ENCODE peak calls at places on chromosomes 12 and 14, in four cellular contexts. G, J, U and S are unnamed samples.

GRCh38 chr14:24817638-24818053 is 183.7 kb upstream of the GZMB start:
- DNase-seq in G (peak; percentile 52), J (no peak), U (no peak), S (no peak)

GRCh38 chr12:94157891-94158495 is 9.6 kb downstream of the PLXNC1 start:
- DNase-seq in G (no peak), J (no peak), U (peak; percentile 59), S (no peak)

GRCh38 chr12:9906888-9907287 is 25.3 kb downstream of the CLEC2A start:
- DNase-seq in G (no peak), J (no peak), U (no peak), S (no peak)

GRCh38 chr14:91243098-91243483 is 1.4 kb downstream of the GPR68 start:
- DNase-seq in G (no peak), J (no peak), U (no peak), S (no peak)

GRCh38 chr14:59419383-59419782 is 45.8 kb downstream of the GPR135 start:
- DNase-seq in G (no peak), J (no peak), U (no peak), S (no peak)

GRCh38 chr14:51507556-51508511 is 143.9 kb upstream of the FRMD6 start:
- DNase-seq in G (peak; percentile 28), J (no peak), U (no peak), S (no peak)

GRCh38 chr12:113207621-113208040 is 13.6 kb upstream of the TPCN1 start:
- DNase-seq in G (no peak), J (no peak), U (no peak), S (no peak)

GRCh38 chr14:50399251-50400032 is 2.8 kb upstream of the CDKL1 start:
- DNase-seq in G (peak; percentile 39), J (peak; percentile 22), U (no peak), S (no peak)

GRCh38 chr12:585062-586061 is 77.9 kb downstream of the NINJ2 start:
- DNase-seq in G (no peak), J (no peak), U (no peak), S (no peak)

GRCh38 chr14:68791078-68791983 is 1.5 kb downstream of the ZFP36L1 start:
- DNase-seq in G (no peak), J (no peak), U (no peak), S (no peak)

GRCh38 chr14:64095620-64096019 is 198.6 kb downstream of the ESR2 start:
- DNase-seq in G (peak; percentile 52), J (no peak), U (no peak), S (no peak)

GRCh38 chr14:89237923-89238529 is 179.0 kb downstream of the FOXN3 start:
- DNase-seq in G (peak; percentile 19), J (no peak), U (no peak), S (no peak)

GRCh38 chr12:108375986-108376663 is 37.0 kb upstream of the CMKLR1 start:
- DNase-seq in G (no peak), J (no peak), U (no peak), S (no peak)

GRCh38 chr14:51821822-51822221 is 38.6 kb upstream of the GNG2 start:
- DNase-seq in G (peak; percentile 77), J (no peak), U (no peak), S (no peak)

GRCh38 chr12:76879710-76880025 is 849 bp upstream of the CSRP2 start:
- DNase-seq in G (no peak), J (no peak), U (no peak), S (no peak)

GRCh38 chr12:49662998-49663843 is 39.9 kb downstream of the PRPF40B start:
- DNase-seq in G (peak; percentile 86), J (no peak), U (peak; percentile 75), S (peak; percentile 89)

GRCh38 chr14:104652386-104652785 is 37.0 kb upstream of the INF2 start:
- DNase-seq in G (no peak), J (no peak), U (no peak), S (no peak)

GRCh38 chr12:121637231-121637914 is 11.0 kb downstream of the ORAI1 start:
- DNase-seq in G (no peak), J (no peak), U (no peak), S (no peak)

GRCh38 chr12:45660330-45660729 is 69.2 kb upstream of the ARID2 start:
- DNase-seq in G (peak; percentile 79), J (no peak), U (no peak), S (no peak)

GRCh38 chr12:85468356-85469157 is 188.5 kb downstream of the ALX1 start:
- DNase-seq in G (peak; percentile 68), J (peak; percentile 28), U (peak; percentile 23), S (peak; percentile 14)

GRCh38 chr12:68572650-68573049 is 38.0 kb upstream of the RAP1B start:
- DNase-seq in G (peak; percentile 24), J (no peak), U (no peak), S (no peak)

GRCh38 chr12:91381309-91381804 is 198.7 kb upstream of the DCN start:
- DNase-seq in G (peak; percentile 86), J (no peak), U (peak; percentile 20), S (no peak)

GRCh38 chr12:126093911-126094310 is 1028.7 kb downstream of the AACS start:
- DNase-seq in G (no peak), J (no peak), U (no peak), S (peak; percentile 31)

DNA sequence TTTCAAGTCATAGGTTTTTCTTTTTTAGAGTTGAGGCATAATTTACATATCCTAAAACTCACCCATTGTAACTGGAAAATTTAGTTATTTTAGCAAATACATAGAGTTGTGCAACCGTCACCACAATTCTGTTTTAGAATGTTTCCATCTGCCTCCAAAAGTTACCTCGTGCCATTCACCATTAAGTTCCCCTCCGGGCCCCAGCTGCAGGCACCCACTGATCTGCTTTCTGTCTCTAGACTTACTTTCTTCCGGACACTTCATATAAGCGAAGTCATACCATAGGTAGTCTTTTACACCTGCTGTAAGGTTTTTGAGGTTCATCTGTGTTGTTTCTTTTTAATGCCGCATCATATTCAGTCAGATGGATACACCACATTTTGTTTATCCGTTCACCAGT is 28.7 kb downstream of the PPP2R5C start:
- DNase-seq in G (no peak), J (no peak), U (no peak), S (no peak)
- TF ChIP-seq ELK1 in G (no peak), J (no peak), U (no peak), S (no peak)

DNA sequence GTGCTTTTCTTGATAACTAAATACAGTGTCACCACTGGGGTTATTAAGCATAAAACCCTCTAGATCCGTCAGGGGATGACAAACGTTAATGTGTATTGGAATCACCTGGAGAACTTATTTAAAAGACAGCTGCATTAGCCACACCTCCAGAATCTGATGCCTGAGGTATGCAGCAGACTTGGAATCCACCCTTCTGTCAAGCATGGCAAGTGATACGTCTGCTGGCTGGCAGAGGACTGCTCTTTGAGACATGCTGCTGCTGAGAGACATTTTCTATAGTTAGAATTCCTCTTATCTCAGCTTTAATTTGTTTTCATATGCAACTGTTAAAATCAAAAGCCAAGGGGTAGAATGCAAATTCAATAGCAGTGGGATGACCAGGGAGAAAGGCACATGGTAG is 496.3 kb downstream of the NELL2 start:
- DNase-seq in G (no peak), J (no peak), U (no peak), S (no peak)
- TF ChIP-seq ELK1 in G (no peak), J (no peak), U (no peak), S (no peak)

DNA sequence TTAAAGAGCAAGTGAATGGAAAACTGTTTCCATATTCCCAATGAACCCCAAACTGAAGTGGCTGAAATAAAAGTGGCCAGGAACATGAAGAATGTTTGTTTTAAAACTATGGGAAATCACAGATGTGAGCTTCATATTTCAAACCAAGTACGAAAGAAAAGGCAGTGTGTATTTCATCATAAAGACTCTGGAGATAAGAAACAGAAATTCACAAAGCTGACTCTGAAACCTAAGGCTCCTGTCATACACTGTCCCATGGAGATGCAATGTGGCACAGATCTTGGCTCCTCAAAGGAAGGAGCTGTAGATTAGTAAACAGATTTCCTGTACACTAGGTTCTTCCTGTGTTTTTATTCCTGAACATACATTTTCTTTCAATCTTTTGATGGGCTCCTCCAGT is 304.4 kb downstream of the MED13L start:
- DNase-seq in G (peak; percentile 62), J (no peak), U (no peak), S (no peak)
- TF ChIP-seq ELK1 in G (no peak), J (no peak), U (no peak), S (no peak)

DNA sequence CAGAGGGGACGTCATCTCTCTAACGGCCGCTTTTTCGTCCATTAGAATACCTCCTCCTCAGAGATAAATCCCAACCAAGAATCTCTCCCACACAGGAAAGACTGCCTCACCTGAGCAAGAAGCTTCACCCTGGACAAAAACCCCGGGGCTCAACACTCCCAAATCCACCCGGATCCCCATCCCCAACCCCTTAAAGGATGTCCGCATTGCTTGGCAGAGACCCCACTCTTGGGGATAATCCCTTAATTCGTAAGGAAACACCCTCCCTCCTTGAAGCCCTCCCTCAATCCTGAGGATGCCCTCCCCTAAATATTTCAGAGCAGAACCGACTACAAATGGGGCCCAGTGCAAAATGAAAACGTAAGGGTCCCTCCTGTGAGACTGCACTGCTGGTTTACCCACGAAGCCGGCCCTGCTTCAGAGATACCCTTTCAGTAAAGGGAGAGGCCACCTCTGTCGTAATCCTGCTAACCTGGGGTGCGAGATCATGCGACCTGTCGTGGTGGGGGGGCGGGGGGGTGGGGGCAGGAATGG is 657 bp upstream of the DYNLL1 start:
- DNase-seq in G (no peak), J (peak; percentile 18), U (no peak), S (peak; percentile 12)
- TF ChIP-seq ELK1 in G (no peak), J (no peak), U (no peak), S (no peak)

DNA sequence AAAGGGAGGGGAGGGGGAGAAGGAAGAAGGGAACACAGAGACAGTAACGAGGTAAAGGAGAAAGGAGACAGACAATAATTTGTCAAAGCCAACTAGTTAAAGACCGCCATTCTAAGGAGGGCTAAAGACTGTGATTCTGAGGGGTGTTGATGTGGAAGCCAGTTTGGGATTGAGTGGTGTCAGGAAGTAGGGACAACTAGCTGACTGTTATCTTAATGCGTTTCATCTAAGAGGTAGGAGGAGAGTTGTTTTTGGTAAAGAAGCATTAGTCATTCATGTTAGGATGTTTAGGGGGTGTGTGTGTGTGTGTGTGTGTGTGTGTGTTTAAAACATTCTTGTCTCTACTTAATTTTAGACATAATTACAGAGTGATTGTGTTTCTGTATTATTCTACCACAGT is 95.0 kb downstream of the INSM2 start:
- DNase-seq in G (peak; percentile 3), J (no peak), U (no peak), S (no peak)
- TF ChIP-seq ELK1 in G (no peak), J (no peak), U (no peak), S (no peak)